ENCODE peak calls at places on chromosomes 4 and X, in four cellular contexts. One of them, this sample, is unnamed.

GRCh38 chrX:150162141-150162540 is 201.0 kb upstream of the MAMLD1 start:
- DNase-seq in progenitor cell of endocrine pancreas: no peak
- DNase-seq in AG09309: no peak
- DNase-seq in GM12865: no peak
- DNase-seq in this sample: no peak

GRCh38 chr4:19721587-19721986 is 530.1 kb upstream of the SLIT2 start:
- DNase-seq in GM12865: no peak
- DNase-seq in progenitor cell of endocrine pancreas: no peak
- DNase-seq in AG09309: no peak
- DNase-seq in this sample: no peak

GRCh38 chr4:145098675-145099037 is 545 bp downstream of the ABCE1 start:
- DNase-seq in GM12865: peak; percentile 70
- DNase-seq in AG09309: no peak
- DNase-seq in progenitor cell of endocrine pancreas: no peak
- DNase-seq in this sample: peak; percentile 30

GRCh38 chr4:40769266-40769665 is 19.5 kb downstream of the NSUN7 start:
- DNase-seq in AG09309: no peak
- DNase-seq in progenitor cell of endocrine pancreas: no peak
- DNase-seq in GM12865: no peak
- DNase-seq in this sample: no peak

GRCh38 chrX:2351321-2351720 is 149.5 kb downstream of the DHRSX start:
- DNase-seq in progenitor cell of endocrine pancreas: no peak
- DNase-seq in GM12865: no peak
- DNase-seq in AG09309: peak; percentile 71
- DNase-seq in this sample: no peak

GRCh38 chr4:80465238-80465637 is 129.7 kb downstream of the CFAP299 start:
- DNase-seq in progenitor cell of endocrine pancreas: no peak
- DNase-seq in AG09309: no peak
- DNase-seq in GM12865: no peak
- DNase-seq in this sample: no peak

GRCh38 chrX:24156177-24156576 is 6.6 kb downstream of the ZFX start:
- DNase-seq in GM12865: no peak
- DNase-seq in progenitor cell of endocrine pancreas: no peak
- DNase-seq in AG09309: no peak
- DNase-seq in this sample: no peak

GRCh38 chrX:40207626-40208025 is 109.9 kb upstream of the BCOR start:
- DNase-seq in GM12865: peak; percentile 24
- DNase-seq in AG09309: no peak
- DNase-seq in progenitor cell of endocrine pancreas: no peak
- DNase-seq in this sample: no peak

GRCh38 chr4:5824635-5825034 is 68.3 kb downstream of the CRMP1 start:
- DNase-seq in GM12865: peak; percentile 16
- DNase-seq in progenitor cell of endocrine pancreas: no peak
- DNase-seq in AG09309: no peak
- DNase-seq in this sample: no peak

GRCh38 chrX:118420462-118420861 is 74.6 kb downstream of the WDR44 start:
- DNase-seq in progenitor cell of endocrine pancreas: no peak
- DNase-seq in AG09309: no peak
- DNase-seq in GM12865: peak; percentile 23
- DNase-seq in this sample: no peak

GRCh38 chr4:77040856-77041576 is 34.8 kb downstream of the CCNI start:
- DNase-seq in AG09309: no peak
- DNase-seq in GM12865: no peak
- DNase-seq in progenitor cell of endocrine pancreas: no peak
- DNase-seq in this sample: no peak

GRCh38 chrX:119181491-119181890 is 53.9 kb upstream of the KIAA1210 start:
- DNase-seq in progenitor cell of endocrine pancreas: no peak
- DNase-seq in AG09309: no peak
- DNase-seq in GM12865: no peak
- DNase-seq in this sample: no peak

GRCh38 chr4:45693746-45694145 is 430.1 kb downstream of the GABRG1 start:
- DNase-seq in progenitor cell of endocrine pancreas: no peak
- DNase-seq in GM12865: no peak
- DNase-seq in AG09309: no peak
- DNase-seq in this sample: no peak

GRCh38 chr4:103012085-103012484 is 7.4 kb downstream of the SLC9B1 start:
- DNase-seq in progenitor cell of endocrine pancreas: no peak
- DNase-seq in AG09309: peak; percentile 47
- DNase-seq in GM12865: no peak
- DNase-seq in this sample: no peak

GRCh38 chr4:125432078-125432477 is 117.3 kb downstream of the FAT4 start:
- DNase-seq in AG09309: no peak
- DNase-seq in GM12865: no peak
- DNase-seq in progenitor cell of endocrine pancreas: no peak
- DNase-seq in this sample: no peak

GRCh38 chr4:102827674-102828496 is 534 bp upstream of the UBE2D3 start:
- DNase-seq in AG09309: peak; percentile 100
- DNase-seq in progenitor cell of endocrine pancreas: peak; percentile 92
- DNase-seq in GM12865: peak; percentile 100
- DNase-seq in this sample: peak; percentile 95

GRCh38 chr4:106083065-106083464 is 187.8 kb downstream of the NPNT start:
- DNase-seq in GM12865: no peak
- DNase-seq in AG09309: no peak
- DNase-seq in progenitor cell of endocrine pancreas: no peak
- DNase-seq in this sample: no peak

GRCh38 chrX:50747471-50747900 is 66.5 kb downstream of the SHROOM4 start:
- DNase-seq in AG09309: peak; percentile 52
- DNase-seq in GM12865: peak; percentile 10
- DNase-seq in progenitor cell of endocrine pancreas: no peak
- DNase-seq in this sample: no peak

GRCh38 chrX:69424910-69425309 is 79.2 kb upstream of the NALF2 start:
- DNase-seq in AG09309: no peak
- DNase-seq in progenitor cell of endocrine pancreas: no peak
- DNase-seq in GM12865: no peak
- DNase-seq in this sample: no peak

GRCh38 chr4:14180983-14181601 is 553.6 kb upstream of the BOD1L1 start:
- DNase-seq in GM12865: no peak
- DNase-seq in progenitor cell of endocrine pancreas: no peak
- DNase-seq in AG09309: no peak
- DNase-seq in this sample: no peak

GRCh38 chrX:108224727-108225455 is 133.3 kb downstream of the ATG4A start:
- DNase-seq in GM12865: peak; percentile 12
- DNase-seq in AG09309: no peak
- DNase-seq in progenitor cell of endocrine pancreas: peak; percentile 14
- DNase-seq in this sample: no peak

GRCh38 chrX:111719426-111720210 is 38.6 kb downstream of the ALG13 start:
- DNase-seq in GM12865: no peak
- DNase-seq in AG09309: no peak
- DNase-seq in progenitor cell of endocrine pancreas: no peak
- DNase-seq in this sample: no peak

GRCh38 chrX:12505127-12505526 is 286.1 kb upstream of the PRPS2 start:
- DNase-seq in progenitor cell of endocrine pancreas: no peak
- DNase-seq in GM12865: no peak
- DNase-seq in AG09309: no peak
- DNase-seq in this sample: no peak

GRCh38 chr4:165780735-165781134 is 92.3 kb upstream of the TLL1 start:
- DNase-seq in progenitor cell of endocrine pancreas: no peak
- DNase-seq in GM12865: no peak
- DNase-seq in AG09309: no peak
- DNase-seq in this sample: no peak
- TF ChIP-seq CTCF in progenitor cell of endocrine pancreas: no peak
- TF ChIP-seq CTCF in GM12865: no peak
- TF ChIP-seq CTCF in AG09309: no peak
- TF ChIP-seq CTCF in this sample: no peak

DNA sequence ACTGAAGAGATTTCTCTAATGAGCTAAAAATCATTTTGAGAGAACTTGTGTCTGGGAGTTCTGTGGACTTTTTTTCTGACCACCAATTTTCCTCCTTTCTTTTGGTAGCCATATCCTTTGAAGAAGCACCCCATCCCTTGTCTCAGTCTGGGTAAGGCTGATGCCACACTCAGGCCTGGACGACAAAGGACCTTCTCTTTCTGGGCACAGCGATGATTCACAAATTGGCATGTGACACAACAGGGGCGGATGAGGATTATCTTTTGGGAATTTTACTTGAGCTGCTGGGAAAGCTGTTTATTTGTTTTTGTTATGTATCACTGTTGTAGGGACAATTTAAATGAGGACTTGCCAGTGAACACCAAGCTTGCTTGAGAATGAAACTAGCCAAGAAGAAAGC is 233.3 kb upstream of the HAND2 start:
- DNase-seq in GM12865: no peak
- DNase-seq in AG09309: no peak
- DNase-seq in progenitor cell of endocrine pancreas: no peak
- DNase-seq in this sample: no peak
- TF ChIP-seq CTCF in GM12865: no peak
- TF ChIP-seq CTCF in AG09309: no peak
- TF ChIP-seq CTCF in progenitor cell of endocrine pancreas: no peak
- TF ChIP-seq CTCF in this sample: no peak

GRCh38 chr4:169940460-169940859 is 85.7 kb downstream of the MFAP3L start:
- DNase-seq in AG09309: no peak
- DNase-seq in GM12865: no peak
- DNase-seq in progenitor cell of endocrine pancreas: no peak
- DNase-seq in this sample: no peak
- TF ChIP-seq CTCF in AG09309: no peak
- TF ChIP-seq CTCF in GM12865: no peak
- TF ChIP-seq CTCF in progenitor cell of endocrine pancreas: peak; percentile 38
- TF ChIP-seq CTCF in this sample: no peak

GRCh38 chrX:20218809-20219505 is 47.8 kb downstream of the RPS6KA3 start:
- DNase-seq in GM12865: no peak
- DNase-seq in progenitor cell of endocrine pancreas: no peak
- DNase-seq in AG09309: no peak
- DNase-seq in this sample: no peak
- TF ChIP-seq CTCF in GM12865: no peak
- TF ChIP-seq CTCF in progenitor cell of endocrine pancreas: peak; percentile 36
- TF ChIP-seq CTCF in AG09309: no peak
- TF ChIP-seq CTCF in this sample: no peak

DNA sequence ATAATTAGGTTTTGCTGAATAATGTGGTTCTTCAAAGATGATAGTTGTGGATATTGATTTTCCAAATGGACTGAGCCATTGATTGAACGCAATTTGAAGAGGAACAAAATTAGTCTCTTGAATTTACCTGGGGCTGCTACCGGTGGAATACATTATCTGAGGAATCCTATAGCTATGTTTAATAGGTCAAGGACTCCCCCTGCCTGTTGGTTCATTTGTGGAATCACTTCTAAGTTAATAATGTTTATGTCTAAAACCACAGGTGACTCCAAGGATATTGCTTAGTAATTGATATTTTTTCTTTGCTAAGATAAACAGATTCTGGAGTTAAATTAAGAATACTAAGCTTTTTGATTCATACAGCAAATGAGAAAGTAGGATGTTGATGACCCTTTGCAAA is 576.0 kb upstream of the PABPC4L start:
- DNase-seq in GM12865: no peak
- DNase-seq in progenitor cell of endocrine pancreas: no peak
- DNase-seq in AG09309: no peak
- DNase-seq in this sample: no peak
- TF ChIP-seq CTCF in GM12865: no peak
- TF ChIP-seq CTCF in progenitor cell of endocrine pancreas: peak; percentile 52
- TF ChIP-seq CTCF in AG09309: no peak
- TF ChIP-seq CTCF in this sample: no peak

GRCh38 chrX:46247456-46247855 is 297.8 kb downstream of the ZNF674 start:
- DNase-seq in AG09309: no peak
- DNase-seq in GM12865: no peak
- DNase-seq in progenitor cell of endocrine pancreas: no peak
- DNase-seq in this sample: no peak
- TF ChIP-seq CTCF in AG09309: no peak
- TF ChIP-seq CTCF in GM12865: no peak
- TF ChIP-seq CTCF in progenitor cell of endocrine pancreas: no peak
- TF ChIP-seq CTCF in this sample: no peak